ENCODE peak calls at places on chromosomes 6 and 20, in seven cellular contexts. O is fibroblast of lung, H is IMR-90, S is adipocyte, U is neural progenitor cell, I is astrocyte, Z is GM23248. T is an unnamed sample.

GRCh38 chr20:49385471-49385870 is 97.0 kb downstream of the KCNB1 start:
- DNase-seq in U (peak), H (peak), O (peak), Z (peak), I (peak), S (peak), T (peak)

GRCh38 chr6:148624025-148624424 is 122.8 kb upstream of the UST start:
- DNase-seq in I (no peak), H (no peak), Z (peak), U (no peak), O (no peak), S (peak), T (no peak)

GRCh38 chr6:3324262-3324942 is 65.7 kb downstream of the PSMG4 start:
- DNase-seq in S (peak), O (peak), I (peak), U (no peak), Z (peak), H (peak), T (no peak)

GRCh38 chr6:144338951-144339681 is 54.0 kb downstream of the UTRN start:
- DNase-seq in O (no peak), I (no peak), Z (no peak), S (peak), H (no peak), U (no peak), T (no peak)

GRCh38 chr6:63573899-63574553 is 1.7 kb downstream of the LOC128125822 start:
- DNase-seq in O (peak), Z (peak), H (peak), S (peak), U (peak), I (peak), T (peak)

GRCh38 chr20:39429716-39430115 is 467.6 kb downstream of the DHX35 start:
- DNase-seq in Z (no peak), S (no peak), U (peak), I (no peak), O (no peak), H (no peak), T (no peak)

GRCh38 chr20:16541226-16541625 is 32.0 kb downstream of the KIF16B start:
- DNase-seq in H (no peak), S (no peak), Z (no peak), I (no peak), O (no peak), U (no peak), T (no peak)

GRCh38 chr6:44143731-44144130 is 14.9 kb upstream of the CAPN11 start:
- DNase-seq in I (no peak), S (no peak), O (no peak), H (no peak), U (no peak), Z (no peak), T (no peak)

GRCh38 chr6:107304421-107305025 is 154.8 kb downstream of the PDSS2 start:
- DNase-seq in U (no peak), Z (no peak), S (no peak), I (peak), O (peak), H (peak), T (no peak)

GRCh38 chr20:48197034-48197433 is 411.8 kb upstream of the SULF2 start:
- DNase-seq in S (no peak), O (no peak), H (no peak), I (no peak), U (no peak), Z (no peak), T (no peak)

GRCh38 chr20:25294459-25295385 is 46.8 kb downstream of the PYGB start:
- DNase-seq in I (peak), S (peak), Z (peak), U (peak), H (peak), O (peak), T (peak)

GRCh38 chr20:17612287-17612974 is 42.6 kb downstream of the DSTN start:
- DNase-seq in H (peak), I (peak), S (peak), Z (peak), U (no peak), O (peak), T (no peak)

GRCh38 chr6:146909376-146909775 is 294.8 kb upstream of the STXBP5 start:
- DNase-seq in I (no peak), H (no peak), O (no peak), U (no peak), Z (no peak), S (no peak), T (no peak)

GRCh38 chr6:125888989-125889656 is 67.4 kb upstream of the HINT3 start:
- DNase-seq in U (peak), S (peak), Z (peak), I (peak), O (peak), H (peak), T (no peak)

GRCh38 chr6:34630040-34630439 is 66.5 kb downstream of the ILRUN start:
- DNase-seq in I (peak), Z (peak), U (no peak), H (peak), S (peak), O (peak), T (no peak)

GRCh38 chr6:158109744-158110143 is 58.3 kb downstream of the SERAC1 start:
- DNase-seq in I (no peak), S (peak), Z (peak), U (no peak), H (peak), O (no peak), T (no peak)

GRCh38 chr20:35828916-35829315 is 57.1 kb downstream of the PHF20 start:
- DNase-seq in H (no peak), U (no peak), O (no peak), Z (no peak), I (no peak), S (no peak), T (no peak)

GRCh38 chr20:37941332-37941731 is 38.4 kb downstream of the VSTM2L start:
- DNase-seq in O (no peak), H (no peak), U (peak), Z (no peak), I (no peak), S (no peak), T (no peak)

GRCh38 chr20:38723982-38724602 is at the start of gene SLC32A1:
- DNase-seq in S (no peak), Z (no peak), I (no peak), U (peak), O (no peak), H (no peak), T (no peak)

GRCh38 chr6:34070315-34071110 is 75.4 kb downstream of the GRM4 start:
- DNase-seq in Z (peak), O (no peak), S (no peak), U (no peak), I (no peak), H (no peak), T (no peak)

GRCh38 chr6:156866181-156866862 is 89.1 kb downstream of the ARID1B start:
- DNase-seq in S (peak), O (peak), Z (no peak), H (peak), U (no peak), I (peak), T (no peak)
- H3K4me3 ChIP-seq in S (no peak), O (peak), Z (no peak), H (peak), U (no peak), I (no peak), T (no peak)

GRCh38 chr6:161493731-161494130 is 219.9 kb upstream of the AGPAT4 start:
- DNase-seq in H (no peak), S (no peak), U (no peak), I (no peak), Z (peak), O (no peak), T (no peak)
- H3K9ac ChIP-seq in H (no peak), S (no peak), U (no peak), I (no peak), Z (no peak), O (no peak), T (no peak)

GRCh38 chr20:63497946-63498935 is 642 bp downstream of the EEF1A2 start:
- DNase-seq in S (peak), I (peak), U (no peak), O (peak), Z (peak), H (peak), T (no peak)
- H3K4me3 ChIP-seq in S (no peak), I (no peak), U (peak), O (no peak), Z (no peak), H (peak), T (no peak)

GRCh38 chr20:58982406-58983114 is 1.5 kb downstream of the NELFCD start:
- DNase-seq in S (no peak), Z (peak), U (no peak), I (no peak), O (no peak), H (no peak), T (no peak)
- H3K9ac ChIP-seq in S (no peak), Z (peak), U (no peak), I (peak), O (no peak), H (no peak), T (peak)